ENCODE peak calls at places on chromosome 1, in seven cellular contexts. G, F, J, K, H, C and O are unnamed samples.

GRCh38 chr1:210200090-210200736 is 32.4 kb upstream of the SERTAD4 start:
- DNase-seq in G (no peak), C (no peak), H (no peak), K (no peak), F (no peak), J (no peak), O (no peak)

GRCh38 chr1:35850051-35850450 is 33.0 kb upstream of the AGO1 start:
- DNase-seq in J (peak; percentile 13), F (no peak), C (no peak), G (no peak), H (no peak), K (no peak), O (no peak)

GRCh38 chr1:180945551-180945950 is 32.9 kb downstream of the KIAA1614 start:
- DNase-seq in C (no peak), F (no peak), G (no peak), J (peak; percentile 90), H (no peak), K (no peak), O (no peak)

GRCh38 chr1:36528361-36529349 is 45.9 kb upstream of the CSF3R start:
- DNase-seq in F (no peak), H (peak; percentile 64), J (peak; percentile 69), C (no peak), K (no peak), G (no peak), O (no peak)

GRCh38 chr1:210499956-210500355 is 171.3 kb downstream of the HHAT start:
- DNase-seq in F (no peak), J (no peak), C (no peak), K (no peak), G (no peak), H (no peak), O (no peak)

GRCh38 chr1:174874337-174875053 is 125.3 kb upstream of the CACYBP start:
- DNase-seq in K (peak; percentile 33), C (no peak), F (no peak), H (peak; percentile 41), G (no peak), J (peak; percentile 69), O (no peak)

GRCh38 chr1:230758705-230759354 is 11.6 kb downstream of the CAPN9 start:
- DNase-seq in C (no peak), H (no peak), G (no peak), K (no peak), F (no peak), J (no peak), O (no peak)

GRCh38 chr1:67142931-67143330 is 8.2 kb upstream of the C1orf141 start:
- DNase-seq in J (no peak), F (no peak), K (no peak), H (no peak), C (no peak), G (no peak), O (no peak)

GRCh38 chr1:185896863-185897262 is 162.7 kb downstream of the HMCN1 start:
- DNase-seq in K (no peak), H (no peak), J (no peak), C (no peak), F (peak; percentile 28), G (no peak), O (no peak)

GRCh38 chr1:81681570-81681969 is 119.2 kb upstream of the ADGRL2 start:
- DNase-seq in K (no peak), G (no peak), J (no peak), F (peak; percentile 47), H (no peak), C (no peak), O (peak; percentile 10)